ENCODE peak calls at places on chromosome 14, in eight cellular contexts. F, K, W, A, Q, M, O and P are unnamed samples.

GRCh38 chr14:64790478-64790877 is 86.3 kb downstream of the PLEKHG3 start:
- DNase-seq in F (no peak), K (no peak), W (no peak), A (no peak), Q (no peak), M (no peak), O (no peak), P (no peak)

GRCh38 chr14:95165517-95165916 is 8.2 kb upstream of the DICER1 start:
- DNase-seq in F (no peak), K (no peak), W (no peak), A (no peak), Q (no peak), M (no peak), O (no peak), P (no peak)

GRCh38 chr14:75217508-75218206 is 41.2 kb upstream of the TMED10 start:
- DNase-seq in F (no peak), K (no peak), W (no peak), A (no peak), Q (no peak), M (no peak), O (no peak), P (no peak)

GRCh38 chr14:57182760-57183503 is 85.8 kb downstream of the EXOC5 start:
- DNase-seq in F (peak), K (no peak), W (no peak), A (no peak), Q (peak), M (no peak), O (no peak), P (no peak)

GRCh38 chr14:31578266-31578665 is 17.1 kb downstream of the NUBPL start:
- DNase-seq in F (peak), K (no peak), W (no peak), A (no peak), Q (no peak), M (no peak), O (no peak), P (no peak)

GRCh38 chr14:23103581-23103980 is 1.2 kb downstream of the CIROP start:
- DNase-seq in F (no peak), K (no peak), W (no peak), A (no peak), Q (no peak), M (no peak), O (no peak), P (no peak)

GRCh38 chr14:43729149-43729548 is 777.9 kb downstream of the FSCB start:
- DNase-seq in F (no peak), K (no peak), W (no peak), A (no peak), Q (no peak), M (no peak), O (no peak), P (no peak)

GRCh38 chr14:71049435-71050147 is 142.3 kb downstream of the PCNX1 start:
- DNase-seq in F (peak), K (no peak), W (no peak), A (no peak), Q (no peak), M (no peak), O (no peak), P (no peak)

GRCh38 chr14:68284333-68284732 is 464.8 kb downstream of the RAD51B start:
- DNase-seq in F (peak), K (no peak), W (no peak), A (no peak), Q (no peak), M (no peak), O (no peak), P (no peak)

GRCh38 chr14:68977741-68978549 is 1.2 kb downstream of the ACTN1 start:
- DNase-seq in F (peak), K (no peak), W (peak), A (peak), Q (peak), M (no peak), O (peak), P (peak)

GRCh38 chr14:25431211-25432076 is 381.5 kb upstream of the STXBP6 start:
- DNase-seq in F (no peak), K (no peak), W (no peak), A (no peak), Q (peak), M (no peak), O (no peak), P (no peak)

GRCh38 chr14:99603471-99603933 is 505 bp downstream of the CCDC85C start:
- DNase-seq in F (peak), K (no peak), W (no peak), A (peak), Q (peak), M (no peak), O (peak), P (peak)

GRCh38 chr14:99164712-99165111 is 107.3 kb downstream of the BCL11B start:
- DNase-seq in F (no peak), K (no peak), W (no peak), A (no peak), Q (no peak), M (no peak), O (no peak), P (no peak)

GRCh38 chr14:61321385-61322010 is at the start of gene PRKCH:
- DNase-seq in F (peak), K (peak), W (peak), A (peak), Q (peak), M (no peak), O (peak), P (peak)

GRCh38 chr14:53531151-53531550 is 378.0 kb upstream of the DDHD1 start:
- DNase-seq in F (no peak), K (no peak), W (no peak), A (no peak), Q (no peak), M (no peak), O (no peak), P (no peak)

GRCh38 chr14:98161366-98161765 is 1110.6 kb downstream of the BCL11B start:
- DNase-seq in F (no peak), K (no peak), W (no peak), A (no peak), Q (no peak), M (no peak), O (no peak), P (no peak)

GRCh38 chr14:21070083-21070609 is at the start of gene ARHGEF40:
- DNase-seq in F (peak), K (no peak), W (peak), A (peak), Q (peak), M (no peak), O (peak), P (peak)

GRCh38 chr14:22739423-22739822 is 27.1 kb upstream of the OXA1L start:
- DNase-seq in F (peak), K (no peak), W (no peak), A (no peak), Q (no peak), M (no peak), O (no peak), P (no peak)

GRCh38 chr14:98176910-98177309 is 1095.1 kb downstream of the BCL11B start:
- DNase-seq in F (no peak), K (no peak), W (no peak), A (no peak), Q (no peak), M (no peak), O (no peak), P (no peak)

GRCh38 chr14:48690349-48690748 is 895.8 kb downstream of the RPS29 start:
- DNase-seq in F (no peak), K (no peak), W (peak), A (no peak), Q (peak), M (no peak), O (no peak), P (no peak)

GRCh38 chr14:105857223-105857815 is 330.9 kb downstream of the TMEM121 start:
- DNase-seq in F (no peak), K (no peak), W (no peak), A (peak), Q (no peak), M (no peak), O (no peak), P (no peak)

GRCh38 chr14:88422036-88422435 is 36.6 kb downstream of the SPATA7 start:
- DNase-seq in F (no peak), K (no peak), W (no peak), A (no peak), Q (no peak), M (no peak), O (no peak), P (no peak)

GRCh38 chr14:104214411-104214810 is 76.0 kb downstream of the KIF26A start:
- DNase-seq in F (no peak), K (no peak), W (no peak), A (no peak), Q (no peak), M (no peak), O (no peak), P (peak)

GRCh38 chr14:45103806-45104205 is 19.9 kb downstream of the PRPF39 start:
- DNase-seq in F (no peak), K (no peak), W (no peak), A (no peak), Q (no peak), M (no peak), O (no peak), P (no peak)

GRCh38 chr14:100474176-100474575 is 113.0 kb downstream of the BEGAIN start:
- DNase-seq in F (no peak), K (no peak), W (no peak), A (no peak), Q (no peak), M (no peak), O (no peak), P (no peak)

GRCh38 chr14:49634547-49635334 is at the start of gene DNAAF2:
- DNase-seq in F (peak), K (peak), W (peak), A (peak), Q (peak), M (no peak), O (peak), P (peak)